ENCODE peak calls at places on chromosomes 12 and 14, in nine cellular contexts. I is bronchial epithelial cell, P is A673, F is ACHN, J is foreskin fibroblast, K is HT1080, L is PC-3, D is heart left ventricle, T is GM10248. E is an unnamed sample.

GRCh38 chr14:35257809-35258208 is 34.4 kb upstream of the PSMA6 start:
- DNase-seq in F (no peak), I (no peak), T (no peak), K (no peak), L (peak), J (no peak), P (no peak), D (no peak), E (no peak)

GRCh38 chr14:105273062-105273461 is 24.7 kb downstream of the BTBD6 start:
- DNase-seq in T (no peak), L (peak), I (peak), D (no peak), K (no peak), P (no peak), F (no peak), J (no peak), E (no peak)

GRCh38 chr14:51638071-51638944 is 13.4 kb upstream of the FRMD6 start:
- DNase-seq in P (peak), F (peak), K (no peak), L (no peak), D (no peak), T (no peak), J (peak), I (peak), E (peak)

GRCh38 chr14:101191086-101191881 is 287.8 kb upstream of the RTL1 start:
- DNase-seq in D (no peak), J (no peak), I (no peak), K (no peak), F (no peak), T (peak), P (peak), L (no peak), E (no peak)

GRCh38 chr14:22456986-22457594 is 131.9 kb downstream of the DAD1 start:
- DNase-seq in D (no peak), K (no peak), F (no peak), T (no peak), I (no peak), L (no peak), P (no peak), J (no peak), E (no peak)

GRCh38 chr12:22126758-22127157 is 80.7 kb downstream of the CMAS start:
- DNase-seq in P (no peak), L (no peak), K (no peak), J (no peak), I (peak), D (no peak), F (no peak), T (no peak), E (no peak)

GRCh38 chr12:20410746-20411145 is 42.4 kb downstream of the PDE3A start:
- DNase-seq in L (no peak), I (no peak), P (no peak), K (no peak), T (no peak), D (no peak), F (no peak), J (no peak), E (no peak)

GRCh38 chr12:50734409-50735263 is 29.3 kb upstream of the ATF1 start:
- DNase-seq in J (peak), I (no peak), L (peak), D (no peak), T (peak), F (peak), P (peak), K (peak), E (peak)

GRCh38 chr12:92582888-92583287 is 119.9 kb upstream of the PLEKHG7 start:
- DNase-seq in T (no peak), I (peak), K (peak), J (peak), L (no peak), F (no peak), D (no peak), P (no peak), E (no peak)

GRCh38 chr14:93317836-93318807 is 14.7 kb downstream of the BTBD7 start:
- DNase-seq in K (peak), F (peak), L (peak), T (no peak), P (peak), J (peak), I (peak), D (no peak), E (no peak)

GRCh38 chr12:92139634-92140555 is 5.8 kb downstream of the BTG1 start:
- DNase-seq in L (peak), F (no peak), D (no peak), T (no peak), K (peak), P (no peak), I (peak), J (peak), E (peak)

GRCh38 chr12:52768479-52769200 is 8.5 kb downstream of the KRT76 start:
- DNase-seq in P (no peak), I (no peak), K (no peak), T (no peak), D (no peak), F (no peak), L (no peak), J (no peak), E (no peak)

GRCh38 chr12:113471619-113472171 is at the start of gene LHX5:
- DNase-seq in T (no peak), K (no peak), I (no peak), F (no peak), J (peak), P (no peak), L (no peak), D (no peak), E (no peak)

GRCh38 chr14:24123465-24124417 is 6.7 kb upstream of the FITM1 start:
- DNase-seq in F (no peak), P (no peak), K (no peak), D (no peak), L (no peak), I (no peak), T (peak), J (no peak), E (no peak)

GRCh38 chr12:23204933-23205778 is 580.2 kb downstream of the ETNK1 start:
- DNase-seq in I (peak), L (peak), P (peak), T (peak), F (peak), J (peak), K (peak), D (no peak), E (peak)